ENCODE peak calls at places on chromosomes 1 and 21, in nine cellular contexts. F is tibial artery; W is CD8-positive, alpha-beta memory T cell; R is pancreas; E is heart right ventricle; Y is iPS DF 6.9; K is A549; A is naive thymus-derived CD4-positive, alpha-beta T cell; I is neural progenitor cell. B is an unnamed sample.

GRCh38 chr1:1915911-1916835 is 1.1 kb downstream of the CALML6 start:
- DNase-seq in I (no peak), W (no peak), R (peak), E (no peak), Y (no peak), F (no peak), K (no peak), A (no peak), B (no peak)

GRCh38 chr1:32998997-32999396 is 34.4 kb upstream of the RNF19B start:
- DNase-seq in A (no peak), F (peak), R (no peak), K (no peak), E (peak), Y (no peak), W (no peak), I (no peak), B (no peak)

GRCh38 chr1:207128336-207128921 is 24.4 kb downstream of the C4BPA start:
- DNase-seq in W (no peak), E (no peak), K (no peak), I (peak), Y (no peak), A (no peak), R (no peak), F (no peak), B (no peak)

GRCh38 chr1:2141025-2141424 is 53.5 kb downstream of the FAAP20 start:
- DNase-seq in I (no peak), R (no peak), E (no peak), A (no peak), K (no peak), Y (no peak), F (no peak), W (no peak), B (no peak)

GRCh38 chr1:4019606-4020331 is 119.7 kb upstream of the C1orf174 start:
- DNase-seq in W (no peak), E (no peak), Y (no peak), K (no peak), I (no peak), R (no peak), F (no peak), A (no peak), B (no peak)

GRCh38 chr1:202856034-202856433 is 32.9 kb downstream of the RABIF start:
- DNase-seq in R (no peak), W (no peak), A (no peak), F (no peak), E (no peak), Y (no peak), K (no peak), I (no peak), B (no peak)

GRCh38 chr1:98920441-98921110 is 84.1 kb downstream of the PLPPR5 start:
- DNase-seq in A (no peak), R (no peak), F (no peak), W (no peak), I (no peak), Y (no peak), E (no peak), K (no peak), B (no peak)

GRCh38 chr1:54519709-54520108 is 28.3 kb upstream of the ACOT11 start:
- DNase-seq in A (no peak), I (peak), E (no peak), F (no peak), W (no peak), Y (no peak), K (no peak), R (no peak), B (no peak)

GRCh38 chr1:115969509-115969908 is 6.8 kb upstream of the SLC22A15 start:
- DNase-seq in R (no peak), W (no peak), I (peak), Y (no peak), E (no peak), K (no peak), F (no peak), A (no peak), B (no peak)

GRCh38 chr1:3359346-3360157 is 94.9 kb upstream of the ARHGEF16 start:
- DNase-seq in W (no peak), Y (no peak), I (no peak), F (no peak), K (no peak), A (no peak), E (no peak), R (no peak), B (no peak)

GRCh38 chr21:46608672-46609111 is 3.8 kb upstream of the S100B start:
- DNase-seq in E (no peak), W (no peak), A (no peak), F (no peak), I (no peak), R (no peak), Y (no peak), K (no peak), B (no peak)

DNA sequence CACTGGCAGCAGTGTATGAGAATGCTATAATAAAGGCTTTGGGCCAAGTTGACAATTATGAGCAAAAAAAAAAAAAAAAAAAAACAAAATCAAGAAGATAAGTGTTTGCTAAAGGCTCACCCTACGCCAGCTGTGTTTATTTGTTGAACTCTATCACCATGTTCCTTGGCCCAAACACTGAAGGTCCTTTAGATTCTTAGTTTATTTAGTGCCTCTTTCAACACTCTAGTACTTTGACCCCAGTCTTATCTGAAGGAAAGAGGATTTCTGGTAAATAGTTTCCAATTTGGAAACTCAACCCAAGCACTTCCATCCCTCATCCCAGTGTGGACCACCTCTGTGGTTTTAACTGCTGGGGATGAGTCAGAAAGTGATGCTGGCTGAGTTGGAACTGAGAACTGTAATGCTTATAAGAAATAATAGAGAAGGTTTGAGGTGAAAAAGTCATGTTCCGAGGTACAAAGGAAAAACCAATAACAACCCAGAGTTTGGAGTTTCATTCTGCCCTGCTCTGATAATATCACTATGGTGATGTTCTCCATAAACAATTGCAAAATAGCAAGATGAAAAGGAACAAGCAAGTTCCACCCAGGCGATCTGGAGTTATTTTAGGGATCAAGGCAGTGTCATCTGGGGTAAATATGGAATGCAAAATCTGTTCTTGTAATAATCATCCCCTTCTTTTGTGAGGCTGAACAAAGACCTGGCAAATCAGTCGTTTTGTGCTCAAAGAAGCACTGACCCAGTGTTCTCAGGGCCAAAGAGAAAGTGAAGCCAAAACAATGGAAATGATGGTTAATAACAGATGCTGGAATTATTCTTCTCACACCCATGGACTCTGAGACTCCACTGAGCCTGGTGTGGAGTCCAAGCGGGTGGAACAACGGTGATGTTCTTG is 19.7 kb upstream of the CAPZB start:
- DNase-seq in I (no peak), R (no peak), W (no peak), K (peak), A (no peak), E (peak), Y (no peak), F (no peak), B (no peak)
- H3K27ac ChIP-seq in I (no peak), R (no peak), W (no peak), K (no peak), A (no peak), E (peak), Y (no peak), F (peak), B (peak)

DNA sequence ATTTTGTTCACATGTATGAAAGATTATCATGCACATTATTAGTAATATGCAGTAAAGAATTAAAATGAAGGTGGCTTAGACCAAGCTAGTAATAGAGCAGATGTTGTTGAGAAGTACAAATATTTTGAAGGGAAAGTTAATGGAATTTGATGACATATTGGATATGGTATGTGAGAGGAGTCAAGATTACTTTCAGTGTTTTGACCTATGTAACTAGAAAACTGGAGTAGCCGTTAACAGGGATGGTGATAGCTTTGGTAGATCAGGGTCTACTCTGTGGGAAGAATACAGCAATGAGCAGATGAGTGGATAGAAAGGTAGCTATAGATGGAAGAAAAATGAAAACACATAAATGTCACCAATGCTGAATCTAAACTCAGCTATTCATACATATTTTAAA is 163.2 kb upstream of the LRRC7 start:
- DNase-seq in W (no peak), I (no peak), K (no peak), R (no peak), Y (no peak), A (no peak), F (no peak), E (no peak), B (no peak)
- H3K27ac ChIP-seq in W (no peak), I (no peak), K (no peak), R (no peak), Y (no peak), A (no peak), F (no peak), E (no peak), B (no peak)

GRCh38 chr1:201420608-201421002 is 925 bp downstream of the TNNI1 start:
- DNase-seq in A (no peak), F (no peak), E (no peak), Y (no peak), K (no peak), R (no peak), W (no peak), I (no peak), B (no peak)

GRCh38 chr1:201421041-201421440 is 489 bp downstream of the TNNI1 start:
- DNase-seq in K (no peak), R (no peak), E (no peak), W (no peak), F (no peak), Y (no peak), A (no peak), I (no peak), B (no peak)

GRCh38 chr1:201423655-201424610 is 2.4 kb upstream of the TNNI1 start:
- DNase-seq in R (no peak), E (no peak), I (no peak), W (no peak), A (no peak), K (no peak), Y (no peak), F (no peak), B (no peak)

GRCh38 chr1:201422436-201423030 is 1.0 kb upstream of the TNNI1 start:
- DNase-seq in W (no peak), E (no peak), F (no peak), A (no peak), K (no peak), I (no peak), R (no peak), Y (no peak), B (no peak)

DNA sequence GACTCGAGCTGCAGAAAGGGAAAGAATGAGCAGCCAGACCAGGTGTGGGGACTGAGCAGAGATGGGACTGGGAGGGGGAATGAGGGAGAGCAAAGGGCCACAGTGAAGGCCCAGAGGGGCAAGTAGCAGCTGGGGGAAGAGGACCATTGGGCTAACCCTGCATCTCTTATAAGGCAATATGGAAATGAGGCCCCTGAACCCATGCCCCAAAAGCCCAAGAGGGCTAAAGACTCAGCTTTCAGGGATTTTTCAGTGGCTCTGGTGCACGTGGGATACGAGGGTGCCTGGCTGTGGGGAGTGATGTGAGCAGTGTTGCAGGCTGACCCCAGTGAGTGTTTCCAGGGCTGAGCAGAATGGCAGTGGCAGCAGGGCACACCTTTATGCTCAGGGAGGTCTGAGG is 496 bp upstream of the TNNI1 start:
- DNase-seq in A (no peak), K (no peak), R (no peak), I (no peak), E (no peak), Y (no peak), W (no peak), F (no peak), B (no peak)
- H3K27ac ChIP-seq in A (no peak), K (no peak), R (no peak), I (no peak), E (no peak), Y (no peak), W (no peak), F (no peak), B (no peak)

GRCh38 chr21:38989745-38990423 is 184.2 kb downstream of the ETS2 start:
- DNase-seq in A (no peak), K (no peak), I (peak), W (no peak), R (no peak), Y (no peak), F (no peak), E (peak), B (no peak)
- H3K27ac ChIP-seq in A (no peak), K (no peak), I (no peak), W (no peak), R (no peak), Y (no peak), F (no peak), E (peak), B (no peak)

GRCh38 chr1:28374297-28374696 is 4.8 kb downstream of the PHACTR4 start:
- DNase-seq in R (no peak), E (no peak), A (no peak), K (no peak), F (no peak), W (no peak), I (no peak), Y (no peak), B (no peak)
- H3K27ac ChIP-seq in R (no peak), E (no peak), A (no peak), K (no peak), F (no peak), W (no peak), I (no peak), Y (no peak), B (no peak)

B was measured in substantia nigra.